ENCODE peak calls at places on chromosomes 4 and X, in ten cellular contexts. One of them, this sample, is unnamed.

GRCh38 chr4:176794151-176794550 is 1.4 kb upstream of the VEGFC start:
- DNase-seq in fibroblast of mammary gland: peak
- DNase-seq in transverse colon: no peak
- DNase-seq in BJ: peak
- DNase-seq in AG09309: peak
- DNase-seq in cardiac muscle cell: peak
- DNase-seq in stomach: no peak
- DNase-seq in neural crest cell: no peak
- DNase-seq in lower leg skin: no peak
- DNase-seq in breast epithelium: no peak
- DNase-seq in this sample: no peak

GRCh38 chr4:67456577-67457196 is 88.6 kb downstream of the CENPC start:
- DNase-seq in transverse colon: peak
- DNase-seq in cardiac muscle cell: peak
- DNase-seq in AG09309: no peak
- DNase-seq in lower leg skin: no peak
- DNase-seq in neural crest cell: no peak
- DNase-seq in stomach: no peak
- DNase-seq in breast epithelium: no peak
- DNase-seq in BJ: no peak
- DNase-seq in fibroblast of mammary gland: no peak
- DNase-seq in this sample: no peak

GRCh38 chrX:121231566-121232358 is 184.4 kb downstream of the GLUD2 start:
- DNase-seq in neural crest cell: no peak
- DNase-seq in stomach: no peak
- DNase-seq in breast epithelium: no peak
- DNase-seq in AG09309: no peak
- DNase-seq in cardiac muscle cell: no peak
- DNase-seq in lower leg skin: no peak
- DNase-seq in BJ: no peak
- DNase-seq in transverse colon: no peak
- DNase-seq in fibroblast of mammary gland: no peak
- DNase-seq in this sample: no peak

GRCh38 chr4:94877973-94878372 is 120.2 kb downstream of the BMPR1B start:
- DNase-seq in transverse colon: no peak
- DNase-seq in stomach: no peak
- DNase-seq in AG09309: peak
- DNase-seq in breast epithelium: no peak
- DNase-seq in fibroblast of mammary gland: peak
- DNase-seq in BJ: no peak
- DNase-seq in cardiac muscle cell: peak
- DNase-seq in neural crest cell: no peak
- DNase-seq in lower leg skin: no peak
- DNase-seq in this sample: no peak

GRCh38 chr4:8911311-8912088 is 39.9 kb upstream of the HMX1 start:
- DNase-seq in AG09309: peak
- DNase-seq in stomach: peak
- DNase-seq in lower leg skin: peak
- DNase-seq in cardiac muscle cell: no peak
- DNase-seq in BJ: no peak
- DNase-seq in fibroblast of mammary gland: peak
- DNase-seq in transverse colon: peak
- DNase-seq in breast epithelium: peak
- DNase-seq in neural crest cell: no peak
- DNase-seq in this sample: peak

GRCh38 chrX:72145181-72145580 is 13.5 kb upstream of the RTL5 start:
- DNase-seq in cardiac muscle cell: no peak
- DNase-seq in fibroblast of mammary gland: no peak
- DNase-seq in BJ: no peak
- DNase-seq in breast epithelium: no peak
- DNase-seq in AG09309: no peak
- DNase-seq in stomach: no peak
- DNase-seq in neural crest cell: no peak
- DNase-seq in transverse colon: no peak
- DNase-seq in lower leg skin: peak
- DNase-seq in this sample: no peak

GRCh38 chr4:165609653-165610052 is 230.8 kb downstream of the CPE start:
- DNase-seq in fibroblast of mammary gland: no peak
- DNase-seq in BJ: no peak
- DNase-seq in AG09309: no peak
- DNase-seq in lower leg skin: no peak
- DNase-seq in stomach: no peak
- DNase-seq in breast epithelium: no peak
- DNase-seq in transverse colon: no peak
- DNase-seq in neural crest cell: no peak
- DNase-seq in cardiac muscle cell: no peak
- DNase-seq in this sample: no peak

GRCh38 chrX:49901068-49901467 is 21.3 kb upstream of the CLCN5 start:
- DNase-seq in cardiac muscle cell: no peak
- DNase-seq in BJ: no peak
- DNase-seq in fibroblast of mammary gland: no peak
- DNase-seq in stomach: no peak
- DNase-seq in lower leg skin: no peak
- DNase-seq in AG09309: no peak
- DNase-seq in transverse colon: no peak
- DNase-seq in neural crest cell: no peak
- DNase-seq in breast epithelium: no peak
- DNase-seq in this sample: no peak

GRCh38 chr4:84403656-84404055 is 95.4 kb downstream of the NKX6-1 start:
- DNase-seq in neural crest cell: no peak
- DNase-seq in breast epithelium: no peak
- DNase-seq in fibroblast of mammary gland: peak
- DNase-seq in stomach: no peak
- DNase-seq in BJ: no peak
- DNase-seq in AG09309: no peak
- DNase-seq in cardiac muscle cell: no peak
- DNase-seq in lower leg skin: no peak
- DNase-seq in transverse colon: no peak
- DNase-seq in this sample: no peak

GRCh38 chr4:13706716-13707115 is 79.2 kb upstream of the BOD1L1 start:
- DNase-seq in breast epithelium: no peak
- DNase-seq in cardiac muscle cell: no peak
- DNase-seq in fibroblast of mammary gland: no peak
- DNase-seq in stomach: no peak
- DNase-seq in neural crest cell: no peak
- DNase-seq in lower leg skin: no peak
- DNase-seq in AG09309: no peak
- DNase-seq in BJ: no peak
- DNase-seq in transverse colon: no peak
- DNase-seq in this sample: no peak

GRCh38 chr4:25884040-25884788 is 21.4 kb upstream of the SEL1L3 start:
- DNase-seq in BJ: peak
- DNase-seq in stomach: no peak
- DNase-seq in lower leg skin: no peak
- DNase-seq in AG09309: peak
- DNase-seq in fibroblast of mammary gland: peak
- DNase-seq in transverse colon: no peak
- DNase-seq in neural crest cell: no peak
- DNase-seq in breast epithelium: no peak
- DNase-seq in cardiac muscle cell: peak
- DNase-seq in this sample: no peak

GRCh38 chr4:183422962-183423653 is 21.3 kb upstream of the CDKN2AIP start:
- DNase-seq in cardiac muscle cell: peak
- DNase-seq in stomach: no peak
- DNase-seq in breast epithelium: no peak
- DNase-seq in fibroblast of mammary gland: peak
- DNase-seq in BJ: no peak
- DNase-seq in transverse colon: no peak
- DNase-seq in neural crest cell: no peak
- DNase-seq in AG09309: no peak
- DNase-seq in lower leg skin: peak
- DNase-seq in this sample: no peak

GRCh38 chr4:86935499-86935832 is 655 bp downstream of the AFF1 start:
- DNase-seq in transverse colon: no peak
- DNase-seq in BJ: no peak
- DNase-seq in stomach: peak
- DNase-seq in lower leg skin: no peak
- DNase-seq in cardiac muscle cell: no peak
- DNase-seq in neural crest cell: no peak
- DNase-seq in fibroblast of mammary gland: no peak
- DNase-seq in AG09309: no peak
- DNase-seq in breast epithelium: no peak
- DNase-seq in this sample: no peak

GRCh38 chr4:54433686-54434085 is 204.6 kb downstream of the PDGFRA start:
- DNase-seq in lower leg skin: no peak
- DNase-seq in fibroblast of mammary gland: peak
- DNase-seq in AG09309: no peak
- DNase-seq in transverse colon: no peak
- DNase-seq in BJ: no peak
- DNase-seq in cardiac muscle cell: peak
- DNase-seq in breast epithelium: no peak
- DNase-seq in neural crest cell: peak
- DNase-seq in stomach: no peak
- DNase-seq in this sample: no peak

GRCh38 chrX:1561164-1561563 is 24.2 kb upstream of the P2RY8 start:
- DNase-seq in BJ: no peak
- DNase-seq in breast epithelium: no peak
- DNase-seq in stomach: no peak
- DNase-seq in transverse colon: no peak
- DNase-seq in AG09309: no peak
- DNase-seq in fibroblast of mammary gland: no peak
- DNase-seq in neural crest cell: no peak
- DNase-seq in cardiac muscle cell: no peak
- DNase-seq in lower leg skin: no peak
- DNase-seq in this sample: no peak

GRCh38 chrX:116318672-116319071 is 117.7 kb upstream of the SLC6A14 start:
- DNase-seq in lower leg skin: no peak
- DNase-seq in cardiac muscle cell: no peak
- DNase-seq in fibroblast of mammary gland: no peak
- DNase-seq in breast epithelium: no peak
- DNase-seq in stomach: peak
- DNase-seq in BJ: no peak
- DNase-seq in AG09309: no peak
- DNase-seq in neural crest cell: no peak
- DNase-seq in transverse colon: no peak
- DNase-seq in this sample: no peak

GRCh38 chrX:31201503-31201902 is 129.7 kb upstream of the FTHL17 start:
- DNase-seq in cardiac muscle cell: peak
- DNase-seq in neural crest cell: no peak
- DNase-seq in stomach: no peak
- DNase-seq in breast epithelium: no peak
- DNase-seq in transverse colon: no peak
- DNase-seq in BJ: no peak
- DNase-seq in lower leg skin: no peak
- DNase-seq in AG09309: no peak
- DNase-seq in fibroblast of mammary gland: no peak
- DNase-seq in this sample: no peak

DNA sequence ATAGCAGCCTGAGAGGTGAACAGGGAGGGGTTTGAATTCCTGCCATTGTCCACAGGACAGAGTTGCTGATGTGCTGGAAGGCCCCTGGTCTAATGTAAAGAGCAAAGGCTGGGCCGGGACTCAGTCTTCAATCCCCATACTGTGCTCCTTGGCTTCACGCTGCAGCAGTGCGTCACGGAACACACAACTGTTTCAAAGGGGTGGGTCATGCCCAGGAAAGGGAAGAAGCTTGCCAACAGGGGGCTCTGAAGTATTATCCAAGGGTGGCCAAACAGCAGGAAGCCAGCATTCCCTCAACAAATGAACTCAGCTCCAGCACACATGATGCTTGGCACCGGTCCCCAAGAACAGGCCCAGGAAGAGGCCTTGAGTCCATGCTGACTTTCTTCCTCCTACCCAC is 122.5 kb downstream of the NFKB1 start:
- DNase-seq in AG09309: no peak
- DNase-seq in cardiac muscle cell: peak
- DNase-seq in breast epithelium: no peak
- DNase-seq in transverse colon: no peak
- DNase-seq in stomach: no peak
- DNase-seq in lower leg skin: peak
- DNase-seq in BJ: no peak
- DNase-seq in neural crest cell: peak
- DNase-seq in fibroblast of mammary gland: peak
- DNase-seq in this sample: no peak
- TF ChIP-seq CTCF in AG09309: peak
- TF ChIP-seq CTCF in cardiac muscle cell: peak
- TF ChIP-seq CTCF in breast epithelium: no peak
- TF ChIP-seq CTCF in transverse colon: no peak
- TF ChIP-seq CTCF in stomach: no peak
- TF ChIP-seq CTCF in lower leg skin: no peak
- TF ChIP-seq CTCF in BJ: peak
- TF ChIP-seq CTCF in neural crest cell: peak
- TF ChIP-seq CTCF in fibroblast of mammary gland: peak
- TF ChIP-seq CTCF in this sample: no peak

GRCh38 chr4:72911316-72911715 is 158.2 kb downstream of the COX18 start:
- DNase-seq in transverse colon: no peak
- DNase-seq in stomach: no peak
- DNase-seq in cardiac muscle cell: no peak
- DNase-seq in breast epithelium: no peak
- DNase-seq in lower leg skin: no peak
- DNase-seq in AG09309: no peak
- DNase-seq in neural crest cell: no peak
- DNase-seq in BJ: no peak
- DNase-seq in fibroblast of mammary gland: no peak
- DNase-seq in this sample: no peak

DNA sequence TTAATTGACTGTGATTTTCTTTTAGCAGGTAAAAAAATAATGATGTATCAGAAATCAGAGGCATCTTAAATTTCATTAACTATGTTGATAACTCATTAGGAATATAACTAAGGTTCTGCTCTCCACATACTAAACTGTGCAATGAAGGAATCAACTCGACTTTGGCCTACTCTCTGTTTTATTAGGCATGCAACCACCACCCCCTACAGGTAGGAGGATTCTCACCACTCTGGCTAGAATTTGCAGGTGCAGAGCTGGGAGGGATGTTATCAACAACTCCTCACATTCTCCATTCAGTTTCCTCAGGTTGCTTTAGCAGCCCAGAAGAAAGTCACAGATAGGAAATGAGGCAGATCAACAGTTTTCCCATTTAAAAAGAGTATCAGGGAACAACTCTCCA is 160.1 kb downstream of the COX18 start:
- DNase-seq in AG09309: no peak
- DNase-seq in breast epithelium: no peak
- DNase-seq in cardiac muscle cell: peak
- DNase-seq in transverse colon: no peak
- DNase-seq in fibroblast of mammary gland: no peak
- DNase-seq in stomach: peak
- DNase-seq in neural crest cell: no peak
- DNase-seq in BJ: no peak
- DNase-seq in lower leg skin: no peak
- DNase-seq in this sample: no peak
- TF ChIP-seq CTCF in AG09309: peak
- TF ChIP-seq CTCF in breast epithelium: peak
- TF ChIP-seq CTCF in cardiac muscle cell: peak
- TF ChIP-seq CTCF in transverse colon: no peak
- TF ChIP-seq CTCF in fibroblast of mammary gland: no peak
- TF ChIP-seq CTCF in stomach: peak
- TF ChIP-seq CTCF in neural crest cell: peak
- TF ChIP-seq CTCF in BJ: peak
- TF ChIP-seq CTCF in lower leg skin: no peak
- TF ChIP-seq CTCF in this sample: no peak

GRCh38 chr4:79917246-79917645 is 155.8 kb downstream of the ANTXR2 start:
- DNase-seq in breast epithelium: no peak
- DNase-seq in neural crest cell: no peak
- DNase-seq in stomach: peak
- DNase-seq in fibroblast of mammary gland: peak
- DNase-seq in lower leg skin: no peak
- DNase-seq in transverse colon: peak
- DNase-seq in cardiac muscle cell: peak
- DNase-seq in BJ: no peak
- DNase-seq in AG09309: peak
- DNase-seq in this sample: no peak
- TF ChIP-seq CTCF in breast epithelium: no peak
- TF ChIP-seq CTCF in neural crest cell: peak
- TF ChIP-seq CTCF in stomach: peak
- TF ChIP-seq CTCF in fibroblast of mammary gland: peak
- TF ChIP-seq CTCF in lower leg skin: no peak
- TF ChIP-seq CTCF in transverse colon: peak
- TF ChIP-seq CTCF in cardiac muscle cell: peak
- TF ChIP-seq CTCF in BJ: peak
- TF ChIP-seq CTCF in AG09309: peak
- TF ChIP-seq CTCF in this sample: peak

GRCh38 chrX:77160301-77160700 is 286.9 kb upstream of the FGF16 start:
- DNase-seq in stomach: no peak
- DNase-seq in lower leg skin: no peak
- DNase-seq in AG09309: no peak
- DNase-seq in neural crest cell: no peak
- DNase-seq in cardiac muscle cell: no peak
- DNase-seq in breast epithelium: no peak
- DNase-seq in transverse colon: no peak
- DNase-seq in BJ: no peak
- DNase-seq in fibroblast of mammary gland: no peak
- DNase-seq in this sample: no peak
- TF ChIP-seq CTCF in stomach: no peak
- TF ChIP-seq CTCF in lower leg skin: no peak
- TF ChIP-seq CTCF in AG09309: peak
- TF ChIP-seq CTCF in neural crest cell: peak
- TF ChIP-seq CTCF in cardiac muscle cell: no peak
- TF ChIP-seq CTCF in breast epithelium: no peak
- TF ChIP-seq CTCF in transverse colon: no peak
- TF ChIP-seq CTCF in BJ: peak
- TF ChIP-seq CTCF in fibroblast of mammary gland: peak
- TF ChIP-seq CTCF in this sample: peak

This sample was measured in GM13976.